ENCODE peak calls at places on chromosomes 6 and 20, in four cellular contexts. One of them, this sample, is unnamed.

GRCh38 chr6:138692058-138692977 is 81.3 kb upstream of the CCDC28A start:
- DNase-seq in prostate gland: peak; percentile 66
- DNase-seq in psoas muscle: peak; percentile 77
- DNase-seq in tibial artery: peak; percentile 57
- DNase-seq in this sample: no peak

GRCh38 chr6:15365273-15365687 is 119.4 kb downstream of the JARID2 start:
- DNase-seq in prostate gland: peak; percentile 82
- DNase-seq in psoas muscle: peak; percentile 80
- DNase-seq in tibial artery: peak; percentile 73
- DNase-seq in this sample: peak; percentile 87

GRCh38 chr6:4170297-4170696 is 34.9 kb upstream of the ECI2 start:
- DNase-seq in prostate gland: no peak
- DNase-seq in psoas muscle: no peak
- DNase-seq in tibial artery: no peak
- DNase-seq in this sample: no peak

GRCh38 chr6:157064502-157064901 is 258.8 kb downstream of the TMEM242 start:
- DNase-seq in prostate gland: no peak
- DNase-seq in psoas muscle: no peak
- DNase-seq in tibial artery: no peak
- DNase-seq in this sample: no peak

GRCh38 chr20:17806739-17807441 is 107.1 kb downstream of the BANF2 start:
- DNase-seq in prostate gland: no peak
- DNase-seq in psoas muscle: peak; percentile 77
- DNase-seq in tibial artery: peak; percentile 48
- DNase-seq in this sample: peak; percentile 81

GRCh38 chr6:31723980-31724691 is 963 bp downstream of the MPIG6B start:
- DNase-seq in prostate gland: no peak
- DNase-seq in psoas muscle: no peak
- DNase-seq in tibial artery: no peak
- DNase-seq in this sample: no peak

GRCh38 chr6:168105813-168106660 is 27.0 kb upstream of the FRMD1 start:
- DNase-seq in prostate gland: no peak
- DNase-seq in psoas muscle: peak; percentile 4
- DNase-seq in tibial artery: no peak
- DNase-seq in this sample: no peak

GRCh38 chr6:13407709-13408695 is 79.4 kb downstream of the GFOD1 start:
- DNase-seq in prostate gland: no peak
- DNase-seq in psoas muscle: no peak
- DNase-seq in tibial artery: no peak
- DNase-seq in this sample: no peak

GRCh38 chr6:51472745-51473483 is 614.5 kb downstream of the PKHD1 start:
- DNase-seq in prostate gland: peak; percentile 14
- DNase-seq in psoas muscle: no peak
- DNase-seq in tibial artery: no peak
- DNase-seq in this sample: no peak

GRCh38 chr6:190596-191395 is 101.5 kb upstream of the DUSP22 start:
- DNase-seq in prostate gland: no peak
- DNase-seq in psoas muscle: no peak
- DNase-seq in tibial artery: no peak
- DNase-seq in this sample: no peak

GRCh38 chr6:1767481-1768246 is 157.9 kb downstream of the FOXC1 start:
- DNase-seq in prostate gland: no peak
- DNase-seq in psoas muscle: peak; percentile 44
- DNase-seq in tibial artery: peak; percentile 75
- DNase-seq in this sample: peak; percentile 82

GRCh38 chr6:73983367-73983766 is 287.4 kb downstream of the CD109 start:
- DNase-seq in prostate gland: no peak
- DNase-seq in psoas muscle: no peak
- DNase-seq in tibial artery: no peak
- DNase-seq in this sample: no peak

GRCh38 chr6:72554203-72554564 is 67.7 kb upstream of the KCNQ5 start:
- DNase-seq in prostate gland: no peak
- DNase-seq in psoas muscle: no peak
- DNase-seq in tibial artery: no peak
- DNase-seq in this sample: no peak

GRCh38 chr6:148407372-148407771 is 64.7 kb downstream of the SASH1 start:
- DNase-seq in prostate gland: no peak
- DNase-seq in psoas muscle: peak; percentile 32
- DNase-seq in tibial artery: peak; percentile 35
- DNase-seq in this sample: peak; percentile 59

GRCh38 chr6:90148867-90149266 is 147.8 kb downstream of the BACH2 start:
- DNase-seq in prostate gland: no peak
- DNase-seq in psoas muscle: no peak
- DNase-seq in tibial artery: no peak
- DNase-seq in this sample: no peak

GRCh38 chr6:57310817-57311157 is 6.6 kb upstream of the PRIM2 start:
- DNase-seq in prostate gland: no peak
- DNase-seq in psoas muscle: no peak
- DNase-seq in tibial artery: no peak
- DNase-seq in this sample: no peak

GRCh38 chr6:57313009-57313408 is 4.4 kb upstream of the PRIM2 start:
- DNase-seq in prostate gland: no peak
- DNase-seq in psoas muscle: no peak
- DNase-seq in tibial artery: no peak
- DNase-seq in this sample: no peak

GRCh38 chr6:57313711-57314471 is 3.5 kb upstream of the PRIM2 start:
- DNase-seq in prostate gland: peak; percentile 50
- DNase-seq in psoas muscle: no peak
- DNase-seq in tibial artery: no peak
- DNase-seq in this sample: no peak

GRCh38 chr6:57315851-57316250 is 1.6 kb upstream of the PRIM2 start:
- DNase-seq in prostate gland: no peak
- DNase-seq in psoas muscle: no peak
- DNase-seq in tibial artery: no peak
- DNase-seq in this sample: no peak

GRCh38 chr6:57312004-57312345 is 5.5 kb upstream of the PRIM2 start:
- DNase-seq in prostate gland: no peak
- DNase-seq in psoas muscle: no peak
- DNase-seq in tibial artery: no peak
- DNase-seq in this sample: no peak
- H3K27ac ChIP-seq in prostate gland: no peak overlapping the region
- H3K27ac ChIP-seq in psoas muscle: no peak overlapping the region
- H3K27ac ChIP-seq in tibial artery: peak overlapping the region; percentile 66
- H3K27ac ChIP-seq in this sample: no peak overlapping the region

GRCh38 chr6:43840490-43841218 is 70.6 kb downstream of the VEGFA start:
- DNase-seq in prostate gland: no peak
- DNase-seq in psoas muscle: no peak
- DNase-seq in tibial artery: no peak
- DNase-seq in this sample: no peak
- H3K27ac ChIP-seq in prostate gland: no peak overlapping the region
- H3K27ac ChIP-seq in psoas muscle: no peak overlapping the region
- H3K27ac ChIP-seq in tibial artery: no peak overlapping the region
- H3K27ac ChIP-seq in this sample: no peak overlapping the region

DNA sequence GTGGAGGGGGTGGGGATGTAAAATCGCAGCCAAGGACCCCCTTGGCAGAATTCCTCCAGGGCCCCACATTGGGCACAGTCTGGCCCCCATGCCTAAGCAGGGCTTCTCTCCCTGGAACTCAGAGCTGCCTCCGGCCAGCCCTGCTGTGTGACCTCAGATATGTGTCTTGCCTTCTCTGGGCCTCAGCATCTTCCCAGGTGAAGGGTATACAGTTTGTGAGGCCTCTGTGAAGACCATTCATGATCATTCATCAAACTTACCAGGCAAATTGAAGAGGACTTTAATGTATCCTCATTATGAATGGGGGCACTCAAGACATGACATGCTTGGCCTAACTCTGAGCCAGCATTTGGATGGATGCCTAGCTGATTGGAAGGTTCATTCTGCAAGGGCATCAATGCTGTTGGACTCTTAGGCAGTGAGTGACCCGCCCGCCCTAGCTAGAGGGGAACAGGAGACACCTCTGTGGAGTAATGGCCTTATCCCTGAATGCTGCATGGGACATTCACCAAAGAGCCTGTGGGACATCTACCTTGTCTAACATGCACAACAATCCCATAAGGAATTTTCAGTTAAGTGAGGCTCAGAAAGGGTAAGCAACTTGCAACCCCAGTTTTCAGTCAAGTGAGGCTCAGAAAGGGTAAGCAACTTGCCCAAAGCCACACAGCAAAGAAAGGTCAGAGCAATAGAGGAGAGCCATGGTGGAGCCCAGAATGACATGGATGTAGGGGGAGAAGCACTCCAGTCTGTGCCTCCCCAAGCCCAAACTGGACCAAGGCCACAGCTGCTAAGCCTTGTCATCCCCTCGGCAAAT is 533 bp downstream of the CCN5 start:
- DNase-seq in prostate gland: no peak
- DNase-seq in psoas muscle: no peak
- DNase-seq in tibial artery: no peak
- DNase-seq in this sample: no peak
- H3K27ac ChIP-seq in prostate gland: no peak overlapping the region
- H3K27ac ChIP-seq in psoas muscle: peak overlapping the region; percentile 25
- H3K27ac ChIP-seq in tibial artery: peak overlapping the region; percentile 87
- H3K27ac ChIP-seq in this sample: peak overlapping the region; percentile 91

GRCh38 chr20:2307136-2307535 is 11.3 kb downstream of the TGM3 start:
- DNase-seq in prostate gland: no peak
- DNase-seq in psoas muscle: no peak
- DNase-seq in tibial artery: no peak
- DNase-seq in this sample: no peak

GRCh38 chr20:2303693-2304092 is 7.9 kb downstream of the TGM3 start:
- DNase-seq in prostate gland: no peak
- DNase-seq in psoas muscle: no peak
- DNase-seq in tibial artery: no peak
- DNase-seq in this sample: no peak

GRCh38 chr20:2305946-2306345 is 10.1 kb downstream of the TGM3 start:
- DNase-seq in prostate gland: no peak
- DNase-seq in psoas muscle: no peak
- DNase-seq in tibial artery: no peak
- DNase-seq in this sample: no peak

GRCh38 chr20:2304180-2304579 is 8.4 kb downstream of the TGM3 start:
- DNase-seq in prostate gland: no peak
- DNase-seq in psoas muscle: no peak
- DNase-seq in tibial artery: no peak
- DNase-seq in this sample: no peak

GRCh38 chr20:2305479-2305878 is 9.7 kb downstream of the TGM3 start:
- DNase-seq in prostate gland: no peak
- DNase-seq in psoas muscle: no peak
- DNase-seq in tibial artery: no peak
- DNase-seq in this sample: no peak
- H3K27ac ChIP-seq in prostate gland: no peak overlapping the region
- H3K27ac ChIP-seq in psoas muscle: no peak overlapping the region
- H3K27ac ChIP-seq in tibial artery: no peak overlapping the region
- H3K27ac ChIP-seq in this sample: no peak overlapping the region

DNA sequence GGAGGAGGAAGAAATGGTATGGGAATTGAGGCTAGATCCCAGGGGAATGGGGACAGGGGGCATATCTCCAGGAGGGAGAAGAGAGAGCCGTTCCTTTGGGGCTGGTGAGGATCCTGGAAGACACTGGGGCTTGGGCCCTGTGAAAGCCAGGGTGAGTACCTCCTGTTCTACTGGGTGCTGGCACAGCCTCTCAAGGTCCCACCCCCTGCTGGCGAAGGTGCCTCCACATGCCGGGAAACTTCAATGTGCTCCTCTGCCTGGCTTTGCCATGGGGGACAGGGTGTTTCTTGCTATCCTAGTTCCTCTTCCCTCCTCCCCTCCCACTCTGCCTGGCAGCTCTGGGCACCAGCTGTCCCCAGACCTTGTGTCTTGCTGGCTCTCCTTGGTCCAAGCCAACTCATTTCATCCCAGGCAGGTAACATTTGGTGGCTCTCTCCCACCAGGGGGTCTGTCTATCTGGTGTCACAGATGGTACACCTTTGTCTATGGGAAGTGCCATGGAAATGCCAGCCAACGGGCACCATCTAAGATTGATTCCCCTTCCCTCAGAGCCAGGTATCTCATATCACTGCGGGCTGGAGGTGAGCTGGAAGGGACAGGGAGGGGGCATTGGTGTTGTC is 56.8 kb downstream of the MDGA1 start:
- DNase-seq in prostate gland: peak; percentile 54
- DNase-seq in psoas muscle: no peak
- DNase-seq in tibial artery: no peak
- DNase-seq in this sample: no peak
- H3K27ac ChIP-seq in prostate gland: no peak overlapping the region
- H3K27ac ChIP-seq in psoas muscle: no peak overlapping the region
- H3K27ac ChIP-seq in tibial artery: no peak overlapping the region
- H3K27ac ChIP-seq in this sample: no peak overlapping the region

GRCh38 chr20:58842276-58842675 is 8.4 kb downstream of the GNAS-AS1 start:
- DNase-seq in prostate gland: no peak
- DNase-seq in psoas muscle: no peak
- DNase-seq in tibial artery: no peak
- DNase-seq in this sample: no peak
- H3K27ac ChIP-seq in prostate gland: no peak overlapping the region
- H3K27ac ChIP-seq in psoas muscle: no peak overlapping the region
- H3K27ac ChIP-seq in tibial artery: no peak overlapping the region
- H3K27ac ChIP-seq in this sample: no peak overlapping the region

This sample was measured in right atrium auricular region.